ENCODE peak calls at places on chromosomes 16 and 17, in five cellular contexts. Z is HEK293T, F is HepG2, G is NT2/D1, R is GM12878. Q is an unnamed sample.

GRCh38 chr16:64654137-64654652 is 467.7 kb downstream of the CDH11 start:
- DNase-seq in F (no peak), R (no peak), G (no peak), Z (no peak), Q (no peak)

GRCh38 chr17:16915752-16916556 is 56.0 kb downstream of the TNFRSF13B start:
- DNase-seq in G (peak; percentile 44), Z (peak; percentile 73), R (peak; percentile 17), F (peak; percentile 32), Q (peak; percentile 41)

GRCh38 chr17:73427198-73427597 is 115.4 kb upstream of the CDC42EP4 start:
- DNase-seq in R (no peak), Z (no peak), F (peak; percentile 18), G (no peak), Q (no peak)

GRCh38 chr16:30458561-30459394 is 13.1 kb upstream of the SEPHS2 start:
- DNase-seq in G (no peak), F (peak; percentile 63), R (peak; percentile 97), Z (no peak), Q (no peak)

GRCh38 chr17:48995871-48996695 is 1.1 kb upstream of the IGF2BP1 start:
- DNase-seq in F (peak; percentile 93), G (peak; percentile 85), Z (peak; percentile 86), R (no peak), Q (peak; percentile 93)

GRCh38 chr17:79280010-79280409 is 205.4 kb downstream of the ENGASE start:
- DNase-seq in F (no peak), Z (no peak), G (no peak), R (no peak), Q (no peak)

GRCh38 chr17:15659663-15660062 is 24.4 kb downstream of the TRIM16 start:
- DNase-seq in G (no peak), Z (no peak), R (no peak), F (no peak), Q (no peak)

GRCh38 chr16:11139624-11140375 is 116.2 kb downstream of the SOCS1 start:
- DNase-seq in F (peak; percentile 62), R (no peak), G (no peak), Z (no peak), Q (no peak)

GRCh38 chr16:48498761-48499600 is 111.0 kb downstream of the N4BP1 start:
- DNase-seq in F (peak; percentile 35), R (no peak), G (no peak), Z (no peak), Q (no peak)

GRCh38 chr17:15403276-15403939 is 62.0 kb upstream of the TEKT3 start:
- DNase-seq in F (no peak), R (no peak), G (no peak), Z (no peak), Q (no peak)

GRCh38 chr16:12288537-12289174 is 312.1 kb downstream of the SNX29 start:
- DNase-seq in Z (no peak), R (no peak), F (no peak), G (no peak), Q (no peak)

GRCh38 chr17:64084086-64084939 is 45.6 kb downstream of the ERN1 start:
- DNase-seq in R (no peak), G (no peak), F (peak; percentile 89), Z (peak; percentile 45), Q (no peak)

GRCh38 chr16:80827007-80827406 is 22.6 kb upstream of the CDYL2 start:
- DNase-seq in F (no peak), G (no peak), R (no peak), Z (no peak), Q (no peak)

GRCh38 chr17:49717371-49717841 is 9.6 kb upstream of the SLC35B1 start:
- DNase-seq in R (no peak), G (no peak), Z (no peak), F (no peak), Q (no peak)

GRCh38 chr17:17535957-17536356 is 39.8 kb upstream of the RASD1 start:
- DNase-seq in G (no peak), R (no peak), F (no peak), Z (no peak), Q (no peak)

GRCh38 chr17:17130077-17130844 is 75.9 kb downstream of the PLD6 start:
- DNase-seq in G (no peak), Z (no peak), F (no peak), R (no peak), Q (no peak)

GRCh38 chr16:15961060-15961511 is 11.7 kb downstream of the ABCC1 start:
- DNase-seq in Z (no peak), G (no peak), F (no peak), R (peak; percentile 90), Q (no peak)

GRCh38 chr17:2899911-2900310 is 103.7 kb downstream of the RAP1GAP2 start:
- DNase-seq in R (no peak), F (no peak), G (no peak), Z (no peak), Q (no peak)

GRCh38 chr17:77668518-77668917 is 290.0 kb upstream of the TNRC6C start:
- DNase-seq in G (no peak), Z (no peak), R (no peak), F (no peak), Q (no peak)

GRCh38 chr17:83037084-83037950 is 42.1 kb upstream of the METRNL start:
- DNase-seq in R (no peak), F (no peak), Z (no peak), G (no peak), Q (no peak)

GRCh38 chr16:85573696-85574641 is 39.2 kb upstream of the GSE1 start:
- DNase-seq in R (no peak), G (no peak), F (no peak), Z (peak; percentile 49), Q (no peak)

GRCh38 chr16:29007865-29008593 is 23.2 kb downstream of the LAT start:
- DNase-seq in G (no peak), Z (peak; percentile 3), R (no peak), F (no peak), Q (no peak)

GRCh38 chr17:82000803-82001649 is 21.7 kb downstream of the CENPX start:
- DNase-seq in R (no peak), Z (no peak), F (no peak), G (no peak), Q (no peak)

DNA sequence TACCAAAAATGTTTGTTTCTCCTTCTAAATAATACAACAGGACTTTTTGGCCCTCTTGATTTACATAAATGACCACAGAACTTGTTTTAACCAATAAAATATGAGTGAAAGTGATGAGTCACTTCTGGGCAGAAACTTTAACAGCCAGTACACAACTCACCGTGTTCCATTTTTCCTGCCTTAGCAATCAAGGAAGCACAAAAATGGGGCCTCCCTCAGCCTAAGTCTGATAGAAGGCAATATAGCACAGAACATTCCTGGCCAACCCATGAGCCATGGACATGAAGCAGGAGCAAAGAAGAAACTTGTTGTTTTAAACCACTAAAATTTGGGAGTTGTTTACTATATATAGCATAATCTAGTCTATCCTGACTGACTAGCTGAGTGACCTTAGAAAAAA is 61.1 kb upstream of the MTMR4 start:
- DNase-seq in R (no peak), F (no peak), Z (no peak), G (no peak), Q (no peak)
- TF ChIP-seq SUZ12 in R (no peak), F (no peak), Z (no peak), G (no peak), Q (no peak)

GRCh38 chr17:76011951-76012350 is 11.3 kb downstream of the CDK3 start:
- DNase-seq in F (no peak), R (no peak), G (no peak), Z (no peak), Q (no peak)

GRCh38 chr17:76009969-76010661 is 9.5 kb downstream of the CDK3 start:
- DNase-seq in Z (no peak), R (no peak), F (no peak), G (no peak), Q (no peak)

GRCh38 chr17:76014100-76014924 is 12.8 kb downstream of the EVPL start:
- DNase-seq in Z (peak; percentile 93), F (peak; percentile 72), R (no peak), G (peak; percentile 74), Q (peak; percentile 83)

GRCh38 chr17:76014925-76015261 is 12.2 kb downstream of the EVPL start:
- DNase-seq in R (no peak), Z (no peak), G (no peak), F (no peak), Q (no peak)

DNA sequence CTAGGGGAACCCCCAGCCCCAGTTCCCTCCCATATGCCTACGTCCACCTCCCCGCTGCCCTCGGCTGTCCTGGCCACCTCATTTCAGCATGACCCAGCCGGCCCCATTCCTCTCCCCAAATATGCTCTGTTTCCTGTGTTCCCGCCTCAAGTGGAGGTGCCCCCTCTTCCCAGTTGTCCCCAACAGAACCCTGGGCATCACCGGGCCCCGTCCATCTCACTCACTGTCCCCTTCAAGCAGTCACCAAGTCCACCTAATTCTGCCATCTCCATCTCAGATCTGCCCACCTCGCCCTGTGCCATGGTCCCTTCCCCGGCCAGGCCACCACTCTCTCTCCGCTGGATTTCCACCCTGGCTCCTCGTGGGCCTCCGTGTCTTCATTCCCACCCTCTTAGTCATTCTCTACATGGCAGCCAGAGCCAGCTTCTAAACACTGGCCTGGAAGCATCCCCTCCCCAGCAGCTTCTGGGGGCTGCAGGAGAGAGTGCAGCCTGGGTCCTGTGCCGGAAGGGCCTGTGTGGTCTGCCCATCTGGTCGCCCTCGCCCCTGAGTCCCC is 12.8 kb downstream of the CDK3 start:
- DNase-seq in Z (no peak), R (no peak), F (no peak), G (no peak), Q (no peak)
- TF ChIP-seq SUZ12 in Z (no peak), R (no peak), F (no peak), G (no peak), Q (no peak)

DNA sequence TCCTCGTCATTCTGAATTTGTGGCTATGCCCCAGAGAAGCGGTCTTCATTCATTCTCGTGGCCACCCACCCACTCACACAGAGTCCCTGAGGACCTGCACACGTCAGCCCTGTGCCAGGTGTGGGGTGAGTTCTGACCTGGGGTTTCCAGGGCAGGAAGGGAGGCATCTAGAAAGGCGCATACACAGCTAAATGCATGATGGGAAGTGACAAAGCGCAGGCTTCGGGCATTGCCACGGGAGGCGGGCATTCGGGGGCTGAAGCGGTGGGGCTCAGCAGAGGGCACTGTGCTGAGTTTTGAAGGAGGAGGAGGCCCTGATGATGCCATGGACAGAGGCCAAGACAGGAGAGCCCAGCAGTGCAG is 10.9 kb downstream of the UBALD2 start:
- DNase-seq in Z (no peak), F (no peak), R (no peak), G (no peak), Q (no peak)
- TF ChIP-seq SUZ12 in Z (no peak), F (no peak), R (no peak), G (no peak), Q (no peak)

DNA sequence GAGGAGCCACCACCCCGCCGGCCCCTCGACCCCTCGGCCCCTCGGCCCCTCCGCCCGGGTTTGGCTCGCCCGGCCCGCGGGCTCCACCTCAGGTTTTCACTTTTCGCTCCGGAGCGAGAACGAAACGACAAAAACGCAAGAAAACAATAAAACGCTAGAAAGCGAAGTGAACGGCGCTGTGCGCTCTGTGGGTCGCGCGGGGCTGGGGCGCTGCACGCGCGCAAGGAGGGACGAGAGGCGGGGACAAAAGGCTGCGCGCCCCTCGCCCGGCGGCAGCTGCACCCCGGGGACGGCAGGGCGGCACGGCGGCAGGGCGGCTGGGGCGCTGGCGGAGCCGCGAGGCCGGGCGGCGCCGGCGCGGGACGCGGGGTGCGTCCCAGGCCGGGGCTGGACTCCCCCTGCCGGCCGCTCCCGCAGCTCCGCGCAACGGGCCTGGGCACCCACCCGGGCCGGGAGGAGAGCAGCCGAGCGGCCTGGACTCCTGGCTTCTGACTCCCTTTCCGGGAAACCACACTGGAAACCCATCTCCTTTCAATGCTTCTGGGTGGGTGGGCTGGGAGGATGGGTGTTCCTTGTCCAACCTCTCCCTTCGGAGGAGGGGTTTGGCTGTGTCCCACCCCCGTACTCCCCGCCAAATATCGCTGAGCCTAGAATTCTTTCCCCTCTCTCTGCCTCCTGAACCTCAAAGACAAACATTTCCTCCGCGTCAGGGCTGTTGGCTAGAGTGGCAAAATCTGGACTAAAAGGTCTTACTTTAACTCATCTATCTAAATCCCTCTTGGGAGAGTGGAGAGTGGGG is 9.9 kb downstream of the TBX2 start:
- DNase-seq in F (no peak), R (no peak), G (no peak), Z (peak; percentile 47), Q (no peak)
- TF ChIP-seq SUZ12 in F (no peak), R (no peak), G (no peak), Z (no peak), Q (no peak)

GRCh38 chr16:75265911-75266701 is 14.7 kb upstream of the BCAR1 start:
- DNase-seq in R (no peak), Z (peak; percentile 93), F (peak; percentile 84), G (peak; percentile 61), Q (no peak)
- TF ChIP-seq SUZ12 in R (no peak), Z (no peak), F (no peak), G (no peak), Q (no peak)

Q was measured in H1.